ENCODE peak calls at places on chromosomes 11 and 22, in ten cellular contexts. R, E, U, L, F, H, Y, X, M and S are unnamed samples.

GRCh38 chr11:100892886-100893285 is 205.8 kb downstream of the ARHGAP42 start:
- DNase-seq in R (no peak), E (no peak), U (no peak), L (no peak), F (no peak), H (no peak), Y (no peak), X (no peak), M (no peak), S (no peak)

GRCh38 chr11:66891849-66892660 is 35.2 kb downstream of the LRFN4 start:
- DNase-seq in R (peak; percentile 88), E (no peak), U (no peak), L (peak; percentile 68), F (peak; percentile 68), H (peak; percentile 96), Y (no peak), X (no peak), M (no peak), S (no peak)

GRCh38 chr22:49929553-49929979 is 11.1 kb downstream of the CRELD2 start:
- DNase-seq in R (no peak), E (no peak), U (peak; percentile 88), L (peak; percentile 69), F (peak; percentile 69), H (peak; percentile 73), Y (peak; percentile 53), X (no peak), M (peak; percentile 77), S (peak; percentile 42)

GRCh38 chr11:64339754-64340408 is at the start of gene CCDC88B:
- DNase-seq in R (no peak), E (peak; percentile 51), U (no peak), L (peak; percentile 93), F (peak; percentile 87), H (no peak), Y (peak; percentile 10), X (no peak), M (peak; percentile 65), S (no peak)

GRCh38 chr22:26763633-26764295 is 106.4 kb downstream of the MIAT start:
- DNase-seq in R (peak; percentile 43), E (no peak), U (no peak), L (no peak), F (no peak), H (peak; percentile 76), Y (no peak), X (no peak), M (no peak), S (no peak)

GRCh38 chr11:76644591-76644990 is 26.0 kb downstream of the LRRC32 start:
- DNase-seq in R (no peak), E (no peak), U (no peak), L (no peak), F (no peak), H (peak; percentile 19), Y (no peak), X (no peak), M (no peak), S (no peak)

GRCh38 chr11:1448166-1448825 is 38.3 kb downstream of the MOB2 start:
- DNase-seq in R (no peak), E (peak; percentile 71), U (no peak), L (no peak), F (no peak), H (no peak), Y (no peak), X (no peak), M (no peak), S (no peak)

GRCh38 chr22:25014896-25015755 is 62.6 kb downstream of the KIAA1671 start:
- DNase-seq in R (no peak), E (no peak), U (no peak), L (no peak), F (no peak), H (no peak), Y (no peak), X (no peak), M (no peak), S (no peak)

GRCh38 chr22:37417737-37418348 is 9.4 kb downstream of the ELFN2 start:
- DNase-seq in R (no peak), E (no peak), U (no peak), L (no peak), F (no peak), H (no peak), Y (no peak), X (no peak), M (no peak), S (no peak)

GRCh38 chr22:33329398-33329797 is 271.2 kb upstream of the SYN3 start:
- DNase-seq in R (peak; percentile 33), E (no peak), U (no peak), L (no peak), F (no peak), H (no peak), Y (no peak), X (no peak), M (no peak), S (no peak)

GRCh38 chr11:102305352-102306047 is 11.8 kb upstream of the BIRC3 start:
- DNase-seq in R (no peak), E (no peak), U (no peak), L (no peak), F (no peak), H (no peak), Y (no peak), X (no peak), M (no peak), S (no peak)

DNA sequence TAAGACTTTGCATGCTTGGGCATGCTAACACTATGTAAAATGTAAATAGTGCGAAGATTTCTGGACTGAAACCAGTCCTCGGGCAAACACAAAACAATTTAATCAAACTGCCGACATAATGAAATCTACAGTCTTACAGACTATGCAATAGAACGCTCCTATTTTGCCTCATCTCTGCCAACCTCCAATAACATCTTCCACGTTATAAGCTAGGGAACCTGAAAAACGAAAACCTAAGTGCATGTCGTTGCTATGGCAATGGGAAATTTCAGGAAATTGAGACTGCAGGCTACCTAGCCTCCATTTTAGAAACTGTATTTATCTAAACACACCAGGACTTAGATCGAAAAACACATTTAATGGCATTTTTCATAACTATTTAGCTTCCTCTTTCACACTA is 1.1 kb downstream of the CSTF3 start:
- DNase-seq in R (peak; percentile 26), E (no peak), U (peak; percentile 16), L (peak; percentile 16), F (no peak), H (peak; percentile 71), Y (no peak), X (no peak), M (no peak), S (no peak)
- H3K27ac ChIP-seq in R (peak overlapping the region; percentile 86), E (no peak overlapping the region), U (no peak overlapping the region), L (no peak overlapping the region), F (no peak overlapping the region), H (peak overlapping the region; percentile 73), Y (peak overlapping the region; percentile 95), X (no peak overlapping the region), M (no peak overlapping the region), S (peak overlapping the region; percentile 86)

DNA sequence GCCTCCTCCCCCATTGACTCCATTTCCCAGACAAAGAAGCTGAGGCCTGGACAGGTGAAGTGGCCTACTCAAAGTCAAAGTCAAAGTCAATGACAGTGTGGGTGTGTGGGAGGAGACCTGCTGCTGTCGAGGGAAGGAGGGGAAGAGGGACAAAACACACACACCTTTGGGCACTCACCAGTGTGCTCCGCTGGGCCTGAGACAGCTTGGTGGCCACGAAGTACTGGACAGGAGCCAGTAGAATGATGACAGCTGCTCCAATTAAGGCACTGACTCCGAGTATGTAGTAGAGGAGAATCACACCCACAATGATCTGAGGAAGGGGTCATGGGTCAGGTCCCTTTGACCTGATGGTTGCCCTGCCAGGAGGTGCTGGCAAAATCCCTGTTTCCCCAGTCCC is 33.6 kb downstream of the ABCC8 start:
- DNase-seq in R (no peak), E (no peak), U (no peak), L (no peak), F (no peak), H (no peak), Y (no peak), X (no peak), M (no peak), S (no peak)
- H3K27ac ChIP-seq in R (no peak overlapping the region), E (no peak overlapping the region), U (no peak overlapping the region), L (no peak overlapping the region), F (no peak overlapping the region), H (no peak overlapping the region), Y (peak overlapping the region; percentile 73), X (no peak overlapping the region), M (no peak overlapping the region), S (no peak overlapping the region)

DNA sequence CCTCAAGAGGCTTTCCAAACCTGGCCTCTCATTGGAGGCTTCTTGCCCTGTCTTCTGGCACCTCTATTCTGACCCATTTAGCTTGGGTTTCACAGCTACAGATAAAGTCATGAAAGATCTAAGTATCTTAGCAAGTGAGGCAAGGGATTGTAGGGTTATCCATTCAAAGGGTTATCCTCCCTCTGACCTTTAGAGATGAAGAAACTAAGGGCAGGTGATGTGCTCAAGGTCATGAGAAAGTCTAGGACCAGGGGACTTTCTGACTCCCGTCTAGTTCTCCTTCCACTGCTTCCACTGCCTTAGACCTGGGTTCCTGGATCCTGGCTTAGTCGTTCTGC is 7.2 kb downstream of the PHOX2A start:
- DNase-seq in R (no peak), E (no peak), U (no peak), L (no peak), F (no peak), H (no peak), Y (no peak), X (no peak), M (no peak), S (no peak)
- H3K27ac ChIP-seq in R (no peak overlapping the region), E (no peak overlapping the region), U (no peak overlapping the region), L (no peak overlapping the region), F (no peak overlapping the region), H (no peak overlapping the region), Y (peak overlapping the region; percentile 22), X (no peak overlapping the region), M (no peak overlapping the region), S (no peak overlapping the region)

GRCh38 chr11:121572581-121573059 is 119.9 kb upstream of the SORL1-AS1 start:
- DNase-seq in R (no peak), E (peak; percentile 65), U (no peak), L (no peak), F (peak; percentile 54), H (no peak), Y (peak; percentile 29), X (no peak), M (no peak), S (peak; percentile 73)

GRCh38 chr11:121567988-121568387 is 115.2 kb upstream of the SORL1-AS1 start:
- DNase-seq in R (no peak), E (no peak), U (no peak), L (no peak), F (no peak), H (no peak), Y (no peak), X (no peak), M (no peak), S (no peak)

GRCh38 chr11:121570453-121570852 is 117.7 kb upstream of the SORL1-AS1 start:
- DNase-seq in R (no peak), E (no peak), U (no peak), L (no peak), F (no peak), H (no peak), Y (no peak), X (no peak), M (no peak), S (no peak)

GRCh38 chr11:121575250-121575962 is 122.6 kb upstream of the SORL1-AS1 start:
- DNase-seq in R (no peak), E (no peak), U (no peak), L (no peak), F (peak; percentile 88), H (peak; percentile 8), Y (peak; percentile 16), X (no peak), M (peak; percentile 48), S (peak; percentile 40)

DNA sequence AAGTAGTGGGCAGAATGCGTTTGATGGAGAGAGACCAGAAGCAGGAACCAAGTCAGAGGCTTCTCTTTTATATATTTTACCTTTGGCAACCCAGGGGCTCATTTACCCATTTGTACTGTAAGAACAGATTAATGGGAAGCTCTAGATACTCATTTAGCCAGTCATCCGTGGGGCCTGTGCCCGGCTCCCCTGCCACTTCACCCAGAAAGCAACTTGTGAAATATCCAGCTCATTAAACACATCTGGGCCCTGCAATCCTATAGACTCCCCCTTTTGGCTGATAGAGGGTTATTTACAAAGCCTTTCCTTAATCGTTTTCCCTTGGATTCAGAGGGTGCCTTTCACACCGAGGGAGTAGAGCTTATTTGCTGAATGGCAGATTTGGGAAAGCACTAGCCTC is 118.7 kb upstream of the SORL1-AS1 start:
- DNase-seq in R (no peak), E (no peak), U (peak; percentile 25), L (no peak), F (no peak), H (no peak), Y (no peak), X (no peak), M (no peak), S (no peak)
- H3K27ac ChIP-seq in R (no peak overlapping the region), E (no peak overlapping the region), U (no peak overlapping the region), L (no peak overlapping the region), F (no peak overlapping the region), H (no peak overlapping the region), Y (no peak overlapping the region), X (no peak overlapping the region), M (no peak overlapping the region), S (no peak overlapping the region)